ENCODE peak calls at places on chromosome 14, in seven cellular contexts. R is H9, A is IMR-90, M is trophoblast cell, F is neuronal stem cell, K is mesenchymal stem cell, E is H1. C is an unnamed sample.

GRCh38 chr14:54105898-54106297 is 149.3 kb upstream of the BMP4 start:
- DNase-seq in R (no peak), A (no peak), M (no peak), F (no peak), K (no peak), E (no peak), C (no peak)

GRCh38 chr14:67733609-67734008 is 31.9 kb downstream of the RDH12 start:
- DNase-seq in R (no peak), A (no peak), M (no peak), F (no peak), K (no peak), E (no peak), C (peak)

GRCh38 chr14:48937796-48938195 is 648.4 kb downstream of the RPS29 start:
- DNase-seq in R (no peak), A (peak), M (no peak), F (peak), K (peak), E (no peak), C (peak)

GRCh38 chr14:104110491-104111209 is 25.1 kb downstream of the ASPG start:
- DNase-seq in R (no peak), A (no peak), M (no peak), F (no peak), K (no peak), E (no peak), C (no peak)

GRCh38 chr14:105168979-105169507 is 467 bp upstream of the JAG2 start:
- DNase-seq in R (peak), A (no peak), M (no peak), F (peak), K (peak), E (no peak), C (peak)

GRCh38 chr14:61553730-61554641 is 141.3 kb upstream of the HIF1A start:
- DNase-seq in R (no peak), A (peak), M (peak), F (no peak), K (peak), E (no peak), C (no peak)

GRCh38 chr14:102693006-102693755 is 84.1 kb upstream of the TRAF3 start:
- DNase-seq in R (no peak), A (no peak), M (no peak), F (peak), K (no peak), E (no peak), C (peak)

GRCh38 chr14:26992403-26993115 is 394.7 kb upstream of the NOVA1 start:
- DNase-seq in R (no peak), A (no peak), M (no peak), F (no peak), K (no peak), E (no peak), C (no peak)

GRCh38 chr14:58752782-58753181 is 115.0 kb downstream of the DACT1 start:
- DNase-seq in R (no peak), A (no peak), M (peak), F (no peak), K (no peak), E (no peak), C (no peak)

GRCh38 chr14:103130017-103130764 is 6.9 kb downstream of the TNFAIP2 start:
- DNase-seq in R (no peak), A (no peak), M (no peak), F (no peak), K (no peak), E (no peak), C (no peak)

GRCh38 chr14:52911904-52912303 is 38.9 kb downstream of the FERMT2 start:
- DNase-seq in R (no peak), A (no peak), M (no peak), F (no peak), K (no peak), E (no peak), C (no peak)

GRCh38 chr14:50388256-50388931 is 8.3 kb downstream of the CDKL1 start:
- DNase-seq in R (peak), A (no peak), M (no peak), F (no peak), K (peak), E (no peak), C (peak)

GRCh38 chr14:102966681-102967505 is 44.4 kb downstream of the AMN start:
- DNase-seq in R (no peak), A (no peak), M (no peak), F (no peak), K (no peak), E (no peak), C (no peak)

GRCh38 chr14:106665814-106666213 is 1139.4 kb downstream of the TMEM121 start:
- DNase-seq in R (no peak), A (no peak), M (no peak), F (no peak), K (no peak), E (no peak), C (no peak)

GRCh38 chr14:76829016-76829365 is 2.8 kb downstream of the LRRC74A start:
- DNase-seq in R (no peak), A (no peak), M (no peak), F (no peak), K (no peak), E (no peak), C (peak)

GRCh38 chr14:93861846-93862641 is 65.1 kb upstream of the FAM181A start:
- DNase-seq in R (no peak), A (no peak), M (no peak), F (no peak), K (no peak), E (no peak), C (no peak)

GRCh38 chr14:64779472-64779871 is 75.2 kb downstream of the PLEKHG3 start:
- DNase-seq in R (no peak), A (no peak), M (no peak), F (no peak), K (no peak), E (no peak), C (no peak)
- H2BK5ac ChIP-seq in R (no peak), A (no peak), M (no peak), F (no peak), K (no peak), E (no peak), C (no peak)

GRCh38 chr14:59920378-59920683 is 387 bp downstream of the LRRC9 start:
- DNase-seq in R (no peak), A (no peak), M (no peak), F (no peak), K (no peak), E (no peak), C (no peak)

GRCh38 chr14:59918824-59919581 is 941 bp upstream of the LRRC9 start:
- DNase-seq in R (no peak), A (peak), M (peak), F (peak), K (peak), E (no peak), C (peak)

GRCh38 chr14:59919582-59920377 is at the start of gene LRRC9:
- DNase-seq in R (peak), A (no peak), M (peak), F (peak), K (peak), E (peak), C (peak)
- H2BK5ac ChIP-seq in R (peak), A (no peak), M (no peak), F (no peak), K (no peak), E (peak), C (peak)

DNA sequence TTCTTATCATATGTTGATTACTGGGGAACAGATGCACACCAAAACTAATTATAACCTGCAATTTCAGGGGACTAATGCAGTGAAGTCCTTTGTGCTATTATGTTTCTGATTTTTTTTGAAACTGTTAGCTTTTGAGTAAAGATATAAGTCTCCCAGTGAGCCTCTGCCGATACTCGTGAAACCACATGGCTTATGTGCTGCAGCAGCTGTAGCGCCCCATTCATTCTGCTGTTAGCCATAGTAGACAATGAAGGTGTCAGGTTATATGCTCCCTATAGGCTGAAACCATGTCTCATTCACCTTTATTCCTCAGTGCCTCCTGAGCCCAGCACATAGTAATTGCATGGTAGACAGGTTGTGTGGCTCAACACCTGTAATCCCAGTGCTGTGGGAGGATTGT is 24.9 kb downstream of the GOLGA5 start:
- DNase-seq in R (no peak), A (no peak), M (no peak), F (no peak), K (no peak), E (no peak), C (no peak)
- H2BK5ac ChIP-seq in R (no peak), A (no peak), M (no peak), F (no peak), K (no peak), E (no peak), C (no peak)

GRCh38 chr14:73943083-73943482 is 6.8 kb downstream of the FAM161B start:
- DNase-seq in R (no peak), A (peak), M (no peak), F (no peak), K (peak), E (no peak), C (no peak)
- H2BK5ac ChIP-seq in R (no peak), A (no peak), M (no peak), F (no peak), K (no peak), E (no peak), C (no peak)

GRCh38 chr14:19823765-19824164 is 20.2 kb downstream of the OR4N2 start:
- DNase-seq in R (no peak), A (no peak), M (peak), F (no peak), K (no peak), E (no peak), C (no peak)
- H2BK5ac ChIP-seq in R (no peak), A (no peak), M (no peak), F (no peak), K (no peak), E (no peak), C (no peak)

GRCh38 chr14:65788876-65789859 is 376.6 kb downstream of the FUT8 start:
- DNase-seq in R (no peak), A (no peak), M (no peak), F (no peak), K (no peak), E (no peak), C (peak)

GRCh38 chr14:65794674-65795279 is 382.2 kb downstream of the FUT8 start:
- DNase-seq in R (no peak), A (no peak), M (no peak), F (no peak), K (no peak), E (no peak), C (no peak)

GRCh38 chr14:65790185-65790815 is 377.8 kb downstream of the FUT8 start:
- DNase-seq in R (no peak), A (no peak), M (no peak), F (no peak), K (no peak), E (no peak), C (peak)

GRCh38 chr14:65791551-65791981 is 379.0 kb downstream of the FUT8 start:
- DNase-seq in R (no peak), A (peak), M (no peak), F (no peak), K (no peak), E (no peak), C (no peak)

DNA sequence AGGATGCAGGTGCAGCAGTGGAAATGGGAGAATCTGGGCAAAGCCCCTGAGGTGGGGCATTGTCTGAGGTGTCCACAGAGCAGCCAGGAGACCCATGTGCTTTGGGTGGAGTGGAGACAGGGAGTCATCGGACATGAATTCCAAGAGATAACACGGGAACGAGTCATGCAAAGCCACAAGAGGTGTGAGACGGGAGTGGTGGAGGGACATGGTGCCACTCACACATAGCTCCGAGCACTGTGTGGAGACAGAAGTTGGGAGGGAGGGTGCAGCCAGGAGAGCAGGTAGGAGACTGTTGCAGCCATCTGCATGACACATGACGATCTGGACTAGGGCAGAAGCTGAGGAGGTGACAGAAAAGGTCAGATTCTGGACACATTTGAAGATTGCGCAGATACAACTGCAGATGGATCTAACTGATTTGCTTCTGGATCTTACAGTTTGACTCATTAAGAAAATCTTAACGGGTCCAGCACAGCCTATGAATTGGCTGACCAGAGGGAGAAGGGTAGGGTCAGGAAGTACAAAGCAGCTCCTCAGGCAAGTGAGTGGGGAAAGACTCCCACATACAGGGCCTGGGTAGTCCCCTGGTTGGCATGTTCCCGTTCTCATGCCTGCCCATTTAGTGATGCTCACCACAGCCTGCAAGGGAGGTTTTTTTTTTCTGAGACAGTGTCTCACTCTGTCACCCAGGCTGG is 379.8 kb downstream of the FUT8 start:
- DNase-seq in R (no peak), A (peak), M (peak), F (no peak), K (no peak), E (no peak), C (peak)
- H2BK5ac ChIP-seq in R (no peak), A (no peak), M (no peak), F (no peak), K (no peak), E (peak), C (peak)

GRCh38 chr14:88604213-88604612 is 41.4 kb downstream of the ZC3H14 start:
- DNase-seq in R (no peak), A (no peak), M (no peak), F (no peak), K (no peak), E (no peak), C (no peak)
- H2BK5ac ChIP-seq in R (no peak), A (no peak), M (no peak), F (no peak), K (no peak), E (no peak), C (no peak)

GRCh38 chr14:57751400-57751799 is 114.5 kb downstream of the SLC35F4 start:
- DNase-seq in R (no peak), A (no peak), M (no peak), F (no peak), K (no peak), E (no peak), C (no peak)
- H2BK5ac ChIP-seq in R (no peak), A (no peak), M (no peak), F (no peak), K (no peak), E (no peak), C (no peak)

C was measured in mesendoderm.